ENCODE peak calls at places on chromosomes 13 and 19, in six cellular contexts. F, U, Y, R, P and Q are unnamed samples.

GRCh38 chr19:49331616-49332055 is 3.6 kb upstream of the CD37 start:
- DNase-seq in R (no peak), U (peak), P (no peak), F (no peak), Y (peak), Q (no peak)

GRCh38 chr19:39401549-39402416 is 4.9 kb upstream of the ZFP36 start:
- DNase-seq in F (peak), P (peak), R (no peak), U (peak), Y (peak), Q (no peak)

GRCh38 chr13:52652170-52652979 is at the start of gene SUGT1:
- DNase-seq in F (peak), Y (peak), P (peak), U (peak), R (peak), Q (peak)

GRCh38 chr19:1239796-1240737 is 1.5 kb upstream of the ATP5F1D start:
- DNase-seq in Y (peak), R (peak), P (peak), F (peak), U (peak), Q (peak)

GRCh38 chr19:49129238-49129583 is 9.9 kb downstream of the PPFIA3 start:
- DNase-seq in Y (no peak), U (no peak), F (no peak), P (no peak), R (no peak), Q (no peak)

GRCh38 chr13:106570354-106570822 is 2.5 kb upstream of the ARGLU1 start:
- DNase-seq in R (peak), P (peak), Y (peak), U (peak), F (peak), Q (peak)

GRCh38 chr19:46298477-46299003 is 1.7 kb downstream of the HIF3A start:
- DNase-seq in R (no peak), F (no peak), P (no peak), Y (no peak), U (no peak), Q (no peak)

GRCh38 chr13:98155475-98156111 is 12.7 kb downstream of the FARP1 start:
- DNase-seq in F (no peak), Y (peak), P (no peak), R (no peak), U (no peak), Q (no peak)

GRCh38 chr19:48573163-48573505 is 21.2 kb downstream of the SULT2B1 start:
- DNase-seq in Y (no peak), P (no peak), F (no peak), U (no peak), R (peak), Q (no peak)

GRCh38 chr19:19606021-19606420 is 12.5 kb downstream of the PBX4 start:
- DNase-seq in U (peak), R (no peak), F (no peak), Y (no peak), P (peak), Q (no peak)

GRCh38 chr19:54164369-54165068 is 5.0 kb upstream of the LENG1 start:
- DNase-seq in Y (peak), R (no peak), F (peak), P (peak), U (peak), Q (peak)

GRCh38 chr19:58003153-58003828 is 671 bp upstream of the ZNF606 start:
- DNase-seq in Y (peak), P (no peak), U (no peak), R (no peak), F (no peak), Q (no peak)

GRCh38 chr19:44303976-44304568 is 753 bp downstream of the ZNF235 start:
- DNase-seq in Y (peak), F (no peak), R (no peak), P (peak), U (no peak), Q (no peak)

GRCh38 chr13:28199089-28199488 is 60.7 kb downstream of the PAN3 start:
- DNase-seq in R (no peak), P (no peak), F (no peak), Y (no peak), U (no peak), Q (no peak)

GRCh38 chr19:3375221-3376088 is 9.1 kb downstream of the NFIC start:
- DNase-seq in R (peak), Y (peak), F (no peak), P (peak), U (no peak), Q (peak)

GRCh38 chr13:110261166-110262081 is 45.5 kb downstream of the COL4A1 start:
- DNase-seq in R (no peak), P (no peak), Y (no peak), U (no peak), F (no peak), Q (no peak)